ENCODE peak calls at places on chromosome 20, in six cellular contexts. H is adrenal gland; K is stimulated activated CD8-positive, alpha-beta memory T cell treated with anti-CD3 and anti-CD28 coated beads, Interleukin-15, amount 100 ng/mL, for 4 hours; N is cardiac septum; X is HEK293T; W is T-helper 1 cell. G is an unnamed sample.
A peak's percentile ranks its signal among the peaks of the same experiment; 100 is the strongest.

GRCh38 chr20:50450961-50451752 is 59.0 kb upstream of the PTPN1 start:
- DNase-seq in K (no peak), W (no peak), X (no peak), N (no peak), H (peak; percentile 79), G (peak; percentile 57)

GRCh38 chr20:2873747-2874041 is 413 bp downstream of the PTPRA start:
- DNase-seq in H (no peak), W (peak; percentile 41), N (no peak), K (peak; percentile 45), X (no peak), G (peak; percentile 77)

GRCh38 chr20:14142964-14143627 is 147.8 kb downstream of the MACROD2 start:
- DNase-seq in X (no peak), N (no peak), K (no peak), W (no peak), H (peak; percentile 17), G (no peak)

GRCh38 chr20:57742506-57743180 is 32.8 kb upstream of the PMEPA1 start:
- DNase-seq in K (no peak), H (no peak), N (no peak), W (no peak), X (no peak), G (no peak)

GRCh38 chr20:20632644-20633043 is 79.8 kb downstream of the RALGAPA2 start:
- DNase-seq in W (no peak), K (no peak), X (no peak), N (no peak), H (no peak), G (no peak)

GRCh38 chr20:29410805-29411457 is 1846.5 kb upstream of the DEFB115 start:
- DNase-seq in W (no peak), N (no peak), H (no peak), K (no peak), X (no peak), G (no peak)

GRCh38 chr20:51386586-51386985 is 155.9 kb downstream of the NFATC2 start:
- DNase-seq in W (no peak), H (no peak), X (no peak), K (peak; percentile 21), N (no peak), G (no peak)

GRCh38 chr20:52536841-52537400 is 345.3 kb upstream of the ZFP64 start:
- DNase-seq in W (no peak), K (no peak), N (no peak), X (no peak), H (no peak), G (no peak)

GRCh38 chr20:10581823-10582222 is 92.0 kb downstream of the JAG1 start:
- DNase-seq in H (no peak), W (no peak), K (no peak), X (no peak), N (no peak), G (no peak)

GRCh38 chr20:44911264-44911921 is 1.5 kb downstream of the PABPC1L start:
- DNase-seq in H (peak; percentile 38), X (peak; percentile 66), N (no peak), K (no peak), W (peak; percentile 17), G (no peak)

GRCh38 chr20:57579898-57580447 is 19.1 kb downstream of the PCK1 start:
- DNase-seq in X (peak; percentile 57), K (no peak), H (no peak), N (no peak), W (no peak), G (no peak)

GRCh38 chr20:48350291-48350988 is 477.4 kb downstream of the PREX1 start:
- DNase-seq in X (peak; percentile 59), K (no peak), H (no peak), N (no peak), W (no peak), G (no peak)

GRCh38 chr20:13111249-13111911 is 102.6 kb downstream of the SPTLC3 start:
- DNase-seq in H (no peak), X (no peak), K (no peak), N (no peak), W (no peak), G (no peak)

GRCh38 chr20:24986436-24987015 is 6.0 kb downstream of the APMAP start:
- DNase-seq in H (no peak), X (no peak), W (no peak), N (peak; percentile 38), K (no peak), G (no peak)

GRCh38 chr20:17654649-17655285 is 27.3 kb downstream of the RRBP1 start:
- DNase-seq in K (no peak), W (peak; percentile 10), N (peak; percentile 68), H (no peak), X (peak; percentile 51), G (peak; percentile 67)

GRCh38 chr20:33909331-33909921 is 84.3 kb upstream of the RALY start:
- DNase-seq in W (no peak), K (no peak), H (peak; percentile 42), N (no peak), X (no peak), G (no peak)